ENCODE peak calls at places on chromosomes 5 and 9, in six cellular contexts. D is endothelial cell of umbilical vein, X is neural progenitor cell, P is mammary epithelial cell, M is MM.1S, N is GM12878. Z is an unnamed sample.

GRCh38 chr5:112333236-112333850 is 85.7 kb downstream of the EPB41L4A start:
- DNase-seq in M (no peak), X (peak; percentile 29), P (no peak), N (no peak), D (peak; percentile 46), Z (no peak)

GRCh38 chr5:86137297-86137696 is 480.4 kb upstream of the COX7C start:
- DNase-seq in D (no peak), X (no peak), N (no peak), P (no peak), M (no peak), Z (no peak)

GRCh38 chr9:1047605-1048235 is 2.4 kb upstream of the DMRT2 start:
- DNase-seq in D (no peak), X (no peak), M (peak; percentile 62), P (no peak), N (no peak), Z (peak; percentile 21)

GRCh38 chr5:157602505-157602904 is 26.9 kb upstream of the ADAM19 start:
- DNase-seq in D (peak; percentile 24), M (no peak), X (no peak), N (no peak), P (peak; percentile 79), Z (no peak)

GRCh38 chr9:21752003-21752402 is 50.4 kb upstream of the MTAP start:
- DNase-seq in P (no peak), D (no peak), N (no peak), X (peak; percentile 12), M (no peak), Z (no peak)

GRCh38 chr5:40781843-40782409 is 16.2 kb downstream of the PRKAA1 start:
- DNase-seq in D (no peak), N (no peak), X (no peak), P (no peak), M (no peak), Z (peak; percentile 83)

GRCh38 chr9:72155282-72155677 is 6.0 kb downstream of the GDA start:
- DNase-seq in N (no peak), P (no peak), X (no peak), D (no peak), M (no peak), Z (no peak)

GRCh38 chr5:143060018-143060417 is 289.8 kb downstream of the ARHGAP26 start:
- DNase-seq in N (no peak), P (no peak), X (no peak), D (peak; percentile 74), M (no peak), Z (peak; percentile 43)

GRCh38 chr5:17180330-17180843 is 37.0 kb upstream of the BASP1 start:
- DNase-seq in P (peak; percentile 39), N (no peak), M (no peak), X (no peak), D (no peak), Z (no peak)

GRCh38 chr5:93599427-93600146 is 16.6 kb downstream of the NR2F1 start:
- DNase-seq in M (no peak), D (no peak), X (peak; percentile 81), N (no peak), P (no peak), Z (peak; percentile 91)

GRCh38 chr5:18114161-18114802 is 480.0 kb downstream of the TAF11L14 start:
- DNase-seq in D (no peak), M (no peak), P (peak; percentile 38), N (no peak), X (no peak), Z (no peak)

GRCh38 chr5:43581398-43581797 is 21.6 kb upstream of the NNT start:
- DNase-seq in P (no peak), D (no peak), M (no peak), N (no peak), X (no peak), Z (no peak)

GRCh38 chr5:143772621-143773020 is 39.3 kb upstream of the HMHB1 start:
- DNase-seq in X (no peak), N (no peak), M (no peak), D (no peak), P (no peak), Z (no peak)

GRCh38 chr5:114412509-114413171 is 50.8 kb downstream of the KCNN2 start:
- DNase-seq in N (no peak), P (peak; percentile 78), M (no peak), X (no peak), D (no peak), Z (peak; percentile 83)

GRCh38 chr9:138072897-138073296 is 195.3 kb downstream of the CACNA1B start:
- DNase-seq in P (no peak), N (no peak), X (no peak), M (no peak), D (no peak), Z (no peak)

GRCh38 chr9:138073808-138074207 is 196.2 kb downstream of the CACNA1B start:
- DNase-seq in N (no peak), X (no peak), M (no peak), D (no peak), P (no peak), Z (no peak)

GRCh38 chr9:138074516-138074915 is 196.9 kb downstream of the CACNA1B start:
- DNase-seq in M (no peak), P (no peak), X (no peak), N (no peak), D (no peak), Z (no peak)

GRCh38 chr9:138072161-138072842 is 194.7 kb downstream of the CACNA1B start:
- DNase-seq in X (no peak), D (no peak), N (no peak), M (no peak), P (no peak), Z (no peak)

DNA sequence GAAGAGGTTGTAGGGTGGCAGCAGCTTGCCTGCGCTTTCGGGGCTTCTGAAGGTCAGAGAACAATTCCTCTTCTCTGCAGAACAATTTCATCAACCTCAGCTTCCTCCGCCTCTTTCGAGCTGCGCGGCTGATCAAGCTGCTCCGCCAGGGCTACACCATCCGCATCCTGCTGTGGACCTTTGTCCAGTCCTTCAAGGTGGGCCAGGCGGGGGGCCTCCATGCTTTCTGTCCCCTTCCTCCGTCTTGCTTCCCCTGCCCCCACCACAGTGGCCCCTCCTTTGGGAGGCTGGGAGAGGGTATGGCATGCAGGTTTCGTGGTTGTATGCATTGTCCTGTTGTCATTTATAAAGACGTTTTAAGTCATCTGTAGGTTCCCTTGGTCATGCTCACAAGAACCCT is 195.8 kb downstream of the CACNA1B start:
- DNase-seq in D (no peak), P (no peak), X (no peak), M (no peak), N (no peak), Z (no peak)
- H3K9me3 ChIP-seq in D (peaks cover 2% of the 10 kb centered on the region), P (peaks cover 12% of the 10 kb centered on the region), X (no peaks in the 10 kb centered on the region), M (no peaks in the 10 kb centered on the region), N (no peaks in the 10 kb centered on the region), Z (no peaks in the 10 kb centered on the region)

DNA sequence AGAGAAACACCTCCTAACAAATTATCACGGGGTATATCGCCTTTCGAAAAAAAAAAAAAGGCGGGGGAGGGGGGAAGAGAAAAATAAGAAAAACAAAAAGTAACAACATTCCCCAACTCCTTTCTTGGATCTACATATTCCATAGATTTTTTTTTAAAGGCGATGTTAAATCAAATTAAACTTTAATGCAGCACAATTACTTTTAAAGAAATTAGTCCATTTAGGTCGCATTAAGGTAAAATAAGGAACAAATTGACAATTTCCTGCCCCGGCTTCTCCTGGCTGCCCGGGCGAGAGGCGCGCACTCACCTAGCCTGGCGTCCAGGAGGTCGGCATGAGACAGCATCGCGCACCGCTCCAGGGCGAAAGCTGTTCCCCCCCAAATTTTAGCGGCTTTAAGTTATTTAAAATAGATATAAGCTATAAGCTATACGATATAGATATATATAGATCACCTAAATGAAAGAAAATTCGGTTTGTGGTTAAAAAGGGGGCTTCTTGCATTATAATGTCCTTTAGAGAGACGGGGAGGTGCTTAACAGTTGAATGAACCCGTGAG is at the start of gene OTP:
- DNase-seq in M (no peak), D (no peak), N (no peak), X (no peak), P (no peak), Z (no peak)
- TF ChIP-seq EZH2 in M (no peak), D (no peak), N (no peak), X (no peak), P (no peak), Z (peak; percentile 7)

DNA sequence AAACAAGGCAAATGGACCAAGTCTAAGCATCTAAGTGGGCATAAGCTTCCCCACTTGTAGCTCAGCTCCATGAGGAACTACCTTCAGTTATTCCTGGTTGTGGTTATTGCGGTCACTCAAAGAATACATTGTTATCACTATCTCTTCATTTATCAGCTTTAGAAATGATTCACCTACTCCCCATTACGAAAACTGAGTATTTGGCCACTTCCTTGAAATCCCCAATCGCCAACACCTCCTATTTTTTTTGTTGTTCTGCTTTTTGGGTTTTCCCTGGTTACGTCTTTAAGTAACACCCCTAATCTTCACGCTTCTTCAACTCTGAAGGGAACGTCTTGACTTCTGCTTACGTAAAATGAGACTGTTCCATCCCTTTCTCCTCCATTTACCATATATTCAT is 20.7 kb downstream of the MAPK9 start:
- DNase-seq in P (no peak), D (no peak), N (no peak), X (no peak), M (no peak), Z (no peak)
- H3K9me3 ChIP-seq in P (peaks cover 23% of the 10 kb centered on the region), D (no peaks in the 10 kb centered on the region), N (peaks cover 13% of the 10 kb centered on the region), X (peaks cover 4% of the 10 kb centered on the region), M (peaks cover 3% of the 10 kb centered on the region), Z (no peaks in the 10 kb centered on the region)

DNA sequence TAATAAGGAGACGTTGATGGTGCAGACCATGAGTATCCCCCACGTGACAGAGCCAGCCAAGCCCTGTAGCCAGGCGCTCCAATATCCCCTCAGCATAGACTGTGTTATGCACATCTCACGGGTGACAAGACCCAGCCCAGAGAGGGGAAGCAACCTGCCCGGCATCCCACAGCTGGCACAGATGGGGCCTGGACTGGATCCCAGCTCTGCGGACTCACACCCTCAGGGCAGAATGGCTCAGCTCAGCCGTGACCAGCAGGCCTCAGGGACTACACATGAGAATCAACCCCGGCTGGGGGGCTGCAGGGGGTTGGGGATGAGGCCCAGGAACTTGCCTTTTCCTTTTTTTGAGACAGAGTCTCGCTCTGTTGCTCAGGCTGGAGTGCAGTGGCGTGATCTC is 11.7 kb downstream of the FIBCD1 start:
- DNase-seq in N (no peak), M (no peak), X (no peak), D (no peak), P (no peak), Z (no peak)
- TF ChIP-seq EZH2 in N (no peak), M (no peak), X (no peak), D (no peak), P (no peak), Z (no peak)

GRCh38 chr9:80867731-80868130 is 821.6 kb downstream of the TLE1 start:
- DNase-seq in N (no peak), P (peak; percentile 83), M (no peak), X (no peak), D (no peak), Z (peak; percentile 58)

GRCh38 chr9:80874276-80874675 is 815.1 kb downstream of the TLE1 start:
- DNase-seq in X (no peak), M (no peak), D (no peak), N (no peak), P (peak; percentile 81), Z (peak; percentile 35)

GRCh38 chr9:80873861-80874260 is 815.5 kb downstream of the TLE1 start:
- DNase-seq in P (no peak), X (no peak), D (no peak), N (no peak), M (no peak), Z (peak; percentile 19)

GRCh38 chr9:80875947-80876346 is 813.4 kb downstream of the TLE1 start:
- DNase-seq in M (no peak), D (no peak), N (no peak), P (no peak), X (no peak), Z (no peak)

DNA sequence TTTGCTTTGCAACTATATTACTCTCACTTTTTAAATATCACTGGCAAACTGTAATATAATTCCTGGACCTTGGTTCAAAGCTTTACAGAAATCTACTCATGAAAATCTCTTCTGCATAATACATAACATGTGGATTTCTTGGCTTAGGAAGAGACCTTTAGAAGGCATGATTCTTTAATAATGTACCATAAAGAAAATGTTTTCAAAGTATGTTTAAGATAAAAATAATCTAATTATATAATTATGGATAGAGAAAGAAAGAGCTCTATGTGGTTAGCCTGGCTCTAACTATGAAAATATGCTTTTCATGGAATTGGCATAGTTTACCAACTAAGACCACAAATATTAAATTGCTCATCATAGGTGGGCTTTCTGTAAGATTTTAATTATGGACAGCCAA is 817.8 kb downstream of the TLE1 start:
- DNase-seq in D (no peak), M (no peak), P (no peak), N (no peak), X (no peak), Z (no peak)
- H3K9me3 ChIP-seq in D (no peaks in the 10 kb centered on the region), M (no peaks in the 10 kb centered on the region), P (no peaks in the 10 kb centered on the region), N (no peaks in the 10 kb centered on the region), X (no peaks in the 10 kb centered on the region), Z (no peaks in the 10 kb centered on the region)

Z was measured in fibroblast of lung.